ENCODE peak calls at places on chromosomes 1 and 21, in seven cellular contexts. F, L, C, R, Q, J and K are unnamed samples.

GRCh38 chr1:226797151-226797550 is 58.1 kb upstream of the ITPKB start:
- DNase-seq in F (no peak), L (no peak), C (no peak), J (no peak), R (no peak), Q (no peak), K (no peak)

GRCh38 chr1:57986432-57986831 is 560.1 kb downstream of the OMA1 start:
- DNase-seq in F (no peak), R (no peak), L (no peak), Q (no peak), J (no peak), C (no peak), K (no peak)

GRCh38 chr21:32726742-32727477 is 903 bp downstream of the SYNJ1 start:
- DNase-seq in J (peak; percentile 34), Q (no peak), C (no peak), F (peak; percentile 43), L (no peak), R (no peak), K (no peak)

GRCh38 chr1:22166439-22166838 is 23.5 kb upstream of the WNT4 start:
- DNase-seq in L (no peak), R (no peak), C (no peak), Q (no peak), J (no peak), F (no peak), K (no peak)

GRCh38 chr1:11563560-11564069 is 84.7 kb downstream of the DISP3 start:
- DNase-seq in Q (no peak), J (peak; percentile 89), C (no peak), R (no peak), L (no peak), F (no peak), K (no peak)

GRCh38 chr21:34913786-34914185 is 135.3 kb downstream of the RUNX1 start:
- DNase-seq in Q (no peak), C (no peak), R (no peak), F (no peak), L (no peak), J (no peak), K (no peak)

GRCh38 chr21:37551406-37552355 is 185.1 kb downstream of the DYRK1A start:
- DNase-seq in R (peak; percentile 58), C (no peak), J (no peak), Q (no peak), L (no peak), F (no peak), K (no peak)

GRCh38 chr21:42143111-42143510 is 72.0 kb downstream of the UMODL1 start:
- DNase-seq in J (no peak), L (no peak), Q (peak; percentile 37), R (no peak), C (no peak), F (no peak), K (no peak)

GRCh38 chr1:227487606-227488005 is 75.8 kb upstream of the ZNF678 start:
- DNase-seq in L (no peak), Q (no peak), J (no peak), F (no peak), C (no peak), R (no peak), K (no peak)

GRCh38 chr21:16194851-16195251 is 465.1 kb downstream of the USP25 start:
- DNase-seq in F (no peak), R (no peak), C (no peak), J (no peak), L (no peak), Q (no peak), K (peak; percentile 44)

GRCh38 chr1:2148691-2149090 is 45.9 kb downstream of the FAAP20 start:
- DNase-seq in R (peak; percentile 62), C (no peak), L (no peak), J (no peak), Q (peak; percentile 79), F (no peak), K (no peak)

GRCh38 chr1:160018900-160019299 is 12.9 kb downstream of the PIGM start:
- DNase-seq in C (no peak), R (no peak), F (no peak), Q (no peak), J (no peak), L (no peak), K (no peak)

GRCh38 chr1:229043111-229043510 is 227.8 kb upstream of the RAB4A start:
- DNase-seq in R (no peak), J (no peak), L (no peak), Q (no peak), F (no peak), C (no peak), K (no peak)
- H3K4me3 ChIP-seq in R (no peak overlapping the region), J (no peak overlapping the region), L (no peak overlapping the region), Q (no peak overlapping the region), F (no peak overlapping the region), C (no peak overlapping the region), K (no peak overlapping the region)

GRCh38 chr1:211588711-211589110 is 9.8 kb upstream of the SLC30A1 start:
- DNase-seq in C (no peak), F (no peak), L (no peak), R (no peak), J (no peak), Q (no peak), K (no peak)

GRCh38 chr1:211587123-211587522 is 8.2 kb upstream of the SLC30A1 start:
- DNase-seq in C (no peak), J (no peak), L (no peak), Q (no peak), R (no peak), F (no peak), K (no peak)

GRCh38 chr1:211586538-211586937 is 7.6 kb upstream of the SLC30A1 start:
- DNase-seq in R (no peak), J (no peak), L (no peak), F (no peak), C (no peak), Q (no peak), K (no peak)

GRCh38 chr1:211591980-211592493 is 13.1 kb upstream of the SLC30A1 start:
- DNase-seq in L (no peak), J (no peak), R (no peak), Q (no peak), C (no peak), F (no peak), K (no peak)

DNA sequence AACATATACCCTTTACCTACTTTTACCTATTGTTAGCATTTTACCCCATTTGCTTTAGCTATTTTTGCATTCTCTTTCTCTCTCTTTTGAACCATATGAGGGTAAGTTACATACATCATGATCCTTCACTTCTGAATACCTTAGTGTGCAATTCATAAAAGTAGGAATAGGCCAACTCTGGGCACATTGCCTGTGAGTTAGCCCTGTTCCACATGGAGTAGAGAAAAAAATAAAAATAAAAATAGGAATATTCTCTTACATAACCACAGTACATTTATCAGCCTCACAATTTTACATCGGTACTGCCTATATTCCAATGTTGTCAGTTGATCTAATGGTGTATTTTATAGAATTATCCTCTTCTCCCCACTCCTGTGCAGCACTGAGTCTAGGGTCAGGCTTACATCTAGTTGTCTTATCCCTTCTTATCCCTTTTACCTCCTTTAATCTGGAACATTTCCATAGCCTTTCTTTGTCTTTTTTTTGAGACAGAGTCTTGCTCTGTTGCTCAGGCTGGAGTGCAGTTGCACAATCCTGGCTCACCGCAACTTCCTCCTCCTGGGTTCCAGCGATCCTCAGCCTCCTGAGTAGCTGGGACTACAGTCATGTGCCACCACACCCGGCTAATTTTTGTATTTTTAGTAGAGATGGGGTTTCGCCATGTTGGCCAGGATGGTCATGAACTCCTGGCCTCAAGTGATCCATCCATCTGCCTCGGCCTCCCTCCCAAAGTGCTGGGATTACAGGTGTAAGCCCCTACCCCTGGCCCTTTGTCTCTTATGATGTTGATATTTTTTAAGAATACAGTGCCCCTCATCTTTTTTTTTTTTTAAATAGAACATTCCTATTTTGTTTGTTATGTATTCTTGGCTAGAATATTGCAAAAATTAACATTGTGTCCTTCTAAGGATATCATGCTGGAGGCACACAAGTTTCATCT is 11.1 kb upstream of the SLC30A1 start:
- DNase-seq in F (peak; percentile 59), J (no peak), L (peak; percentile 55), C (no peak), Q (peak; percentile 92), R (peak; percentile 87), K (peak; percentile 70)
- H3K27ac ChIP-seq in F (no peak overlapping the region), J (no peak overlapping the region), L (no peak overlapping the region), C (no peak overlapping the region), Q (peak overlapping the region; percentile 79), R (peak overlapping the region; percentile 44), K (no peak overlapping the region)

GRCh38 chr1:72281637-72282270 is 585 bp downstream of the NEGR1 start:
- DNase-seq in C (peak; percentile 37), J (no peak), Q (no peak), L (no peak), R (no peak), F (no peak), K (no peak)

GRCh38 chr1:72280131-72280530 is 2.2 kb downstream of the NEGR1 start:
- DNase-seq in Q (no peak), R (no peak), F (no peak), L (no peak), C (no peak), J (no peak), K (no peak)

GRCh38 chr1:72281144-72281543 is 1.2 kb downstream of the NEGR1 start:
- DNase-seq in J (no peak), L (no peak), C (no peak), Q (no peak), R (no peak), F (no peak), K (no peak)

GRCh38 chr1:72282271-72282656 is at the start of gene NEGR1:
- DNase-seq in L (peak; percentile 44), F (peak; percentile 25), R (peak; percentile 69), Q (peak; percentile 84), J (peak; percentile 71), C (peak; percentile 70), K (peak; percentile 59)

DNA sequence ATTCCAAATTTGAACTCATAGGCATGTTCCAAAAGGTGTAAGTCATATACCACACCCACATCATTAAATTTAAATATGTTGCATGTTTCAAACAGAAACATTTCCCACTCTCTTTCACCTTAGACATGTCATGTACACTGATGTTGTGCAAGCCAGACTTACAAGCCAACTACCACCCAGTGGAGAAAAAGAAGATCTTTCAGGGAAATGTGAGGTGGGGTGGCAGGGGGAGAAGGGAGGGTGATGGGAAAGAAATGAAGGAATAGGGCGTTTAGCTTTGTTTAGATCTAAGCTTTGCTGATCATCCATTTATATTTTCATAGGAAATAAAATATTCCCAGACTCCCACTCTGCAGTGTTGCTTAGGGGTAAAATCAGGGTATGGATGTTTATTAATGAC is 1.6 kb downstream of the NEGR1 start:
- DNase-seq in Q (no peak), R (no peak), J (no peak), L (no peak), C (no peak), F (no peak), K (no peak)
- H3K4me3 ChIP-seq in Q (no peak overlapping the region), R (peak overlapping the region; percentile 62), J (no peak overlapping the region), L (peak overlapping the region; percentile 71), C (no peak overlapping the region), F (no peak overlapping the region), K (peak overlapping the region; percentile 57)

GRCh38 chr1:55131218-55131617 is 83.9 kb downstream of the USP24 start:
- DNase-seq in R (no peak), F (no peak), L (no peak), J (no peak), Q (no peak), C (no peak), K (no peak)

GRCh38 chr1:55129194-55129728 is 85.9 kb downstream of the USP24 start:
- DNase-seq in L (no peak), J (no peak), C (no peak), Q (no peak), R (no peak), F (peak; percentile 66), K (peak; percentile 62)

GRCh38 chr1:55127827-55128343 is 87.3 kb downstream of the USP24 start:
- DNase-seq in R (no peak), F (no peak), C (no peak), L (no peak), Q (no peak), J (no peak), K (no peak)

GRCh38 chr1:55131801-55132200 is 83.4 kb downstream of the USP24 start:
- DNase-seq in Q (no peak), J (no peak), R (no peak), C (no peak), F (no peak), L (no peak), K (no peak)

GRCh38 chr1:55128418-55128817 is 86.7 kb downstream of the USP24 start:
- DNase-seq in F (no peak), J (no peak), Q (no peak), C (no peak), L (no peak), R (no peak), K (no peak)
- H3K27ac ChIP-seq in F (no peak overlapping the region), J (no peak overlapping the region), Q (no peak overlapping the region), C (no peak overlapping the region), L (no peak overlapping the region), R (no peak overlapping the region), K (no peak overlapping the region)